ENCODE peak calls at places on chromosomes 11 and 22, in eight cellular contexts. O is B cell; F is GM04504; P is COR-L47; Z is gastrocnemius medialis; J is mucosa of gallbladder; L is activated naive CD8-positive, alpha-beta T cell treated with anti-CD3 and anti-CD28 coated beads, Interleukin-2, amount 10 ng/mL, durations not matched to agents 7 days and 5 days; Q is activated T-helper 1 cell treated with Interleukin-2 at 50 U/mL for 16 hours. G is an unnamed sample.

GRCh38 chr11:14422814-14423182 is 63.8 kb upstream of the RRAS2 start:
- DNase-seq in O (no peak), F (no peak), P (no peak), Z (no peak), J (no peak), L (no peak), Q (no peak), G (no peak)

GRCh38 chr11:128463386-128463829 is 124.0 kb downstream of the ETS1 start:
- DNase-seq in O (no peak), F (no peak), P (no peak), Z (no peak), J (no peak), L (no peak), Q (no peak), G (no peak)

GRCh38 chr22:50274311-50274710 is 4.1 kb upstream of the MAPK11 start:
- DNase-seq in O (peak; percentile 83), F (no peak), P (peak; percentile 55), Z (peak; percentile 64), J (peak; percentile 68), L (no peak), Q (no peak), G (no peak)

GRCh38 chr11:57493507-57494503 is 21.7 kb downstream of the SLC43A1 start:
- DNase-seq in O (peak; percentile 85), F (no peak), P (peak; percentile 49), Z (peak; percentile 80), J (peak; percentile 52), L (peak; percentile 76), Q (peak; percentile 55), G (no peak)

GRCh38 chr11:18245396-18245795 is 3.1 kb downstream of the SAA2 start:
- DNase-seq in O (no peak), F (no peak), P (no peak), Z (no peak), J (no peak), L (no peak), Q (no peak), G (no peak)

GRCh38 chr11:8015753-8016239 is 28.7 kb downstream of the EIF3F start:
- DNase-seq in O (no peak), F (no peak), P (no peak), Z (no peak), J (no peak), L (no peak), Q (no peak), G (no peak)

GRCh38 chr22:23909258-23909898 is 15.2 kb downstream of the MIF start:
- DNase-seq in O (no peak), F (no peak), P (no peak), Z (no peak), J (no peak), L (no peak), Q (no peak), G (no peak)

GRCh38 chr11:614091-614582 is 1.6 kb downstream of the IRF7 start:
- DNase-seq in O (no peak), F (no peak), P (no peak), Z (no peak), J (no peak), L (no peak), Q (no peak), G (no peak)

GRCh38 chr11:79973701-79974626 is 533.1 kb upstream of the TENM4 start:
- DNase-seq in O (no peak), F (peak; percentile 29), P (no peak), Z (peak; percentile 14), J (peak; percentile 45), L (no peak), Q (no peak), G (no peak)

GRCh38 chr11:61586792-61587430 is 6.0 kb upstream of the SYT7 start:
- DNase-seq in O (no peak), F (no peak), P (no peak), Z (no peak), J (no peak), L (no peak), Q (no peak), G (no peak)

GRCh38 chr11:63831326-63831725 is 7.6 kb upstream of the MARK2 start:
- DNase-seq in O (no peak), F (no peak), P (no peak), Z (no peak), J (no peak), L (no peak), Q (no peak), G (no peak)

GRCh38 chr22:37187552-37187890 is 526 bp downstream of the C1QTNF6 start:
- DNase-seq in O (peak; percentile 7), F (no peak), P (no peak), Z (no peak), J (no peak), L (peak; percentile 24), Q (no peak), G (no peak)

GRCh38 chr11:68014157-68014965 is 4.2 kb downstream of the ALDH3B1 start:
- DNase-seq in O (no peak), F (no peak), P (no peak), Z (no peak), J (peak; percentile 90), L (no peak), Q (no peak), G (no peak)

GRCh38 chr11:126133902-126134301 is 71.2 kb upstream of the CDON start:
- DNase-seq in O (no peak), F (no peak), P (no peak), Z (no peak), J (no peak), L (no peak), Q (no peak), G (no peak)

GRCh38 chr11:64396079-64396591 is 37.2 kb downstream of the RPS6KA4 start:
- DNase-seq in O (no peak), F (no peak), P (no peak), Z (no peak), J (no peak), L (no peak), Q (no peak), G (peak; percentile 55)

GRCh38 chr11:60857378-60858232 is 1.9 kb upstream of the PTGDR2 start:
- DNase-seq in O (no peak), F (no peak), P (no peak), Z (no peak), J (no peak), L (no peak), Q (no peak), G (no peak)

GRCh38 chr22:47153854-47154542 is 391.5 kb downstream of the TBC1D22A start:
- DNase-seq in O (no peak), F (no peak), P (no peak), Z (no peak), J (no peak), L (no peak), Q (no peak), G (no peak)

GRCh38 chr22:44449061-44449682 is 48.9 kb downstream of the RTL6 start:
- DNase-seq in O (no peak), F (peak; percentile 85), P (no peak), Z (no peak), J (no peak), L (peak; percentile 16), Q (no peak), G (no peak)

GRCh38 chr11:76599041-76600013 is 71.2 kb downstream of the LRRC32 start:
- DNase-seq in O (no peak), F (no peak), P (no peak), Z (no peak), J (no peak), L (no peak), Q (no peak), G (no peak)

GRCh38 chr22:22431271-22432220 is 77.0 kb downstream of the ZNF280B start:
- DNase-seq in O (peak; percentile 72), F (peak; percentile 20), P (peak; percentile 27), Z (peak; percentile 14), J (peak; percentile 61), L (peak; percentile 55), Q (no peak), G (peak; percentile 61)

GRCh38 chr11:77200869-77201268 is 72.8 kb downstream of the MYO7A start:
- DNase-seq in O (no peak), F (no peak), P (no peak), Z (peak; percentile 2), J (no peak), L (peak; percentile 15), Q (no peak), G (no peak)

GRCh38 chr11:89182773-89183172 is 5.1 kb downstream of the TYR start:
- DNase-seq in O (no peak), F (peak; percentile 18), P (no peak), Z (no peak), J (no peak), L (no peak), Q (no peak), G (no peak)

G was measured in mesothelial cell of epicardium.